ENCODE peak calls at places on chromosomes 1 and 21, in six cellular contexts. L is sigmoid colon, J is H1, S is breast epithelium, Q is esophagus muscularis mucosa, U is GM12892. V is an unnamed sample.

GRCh38 chr1:229342305-229342901 is 444 bp downstream of the CCSAP start:
- DNase-seq in L (peak), J (no peak), S (peak), Q (no peak), U (peak), V (no peak)

GRCh38 chr1:177256153-177256814 is 85.5 kb downstream of the BRINP2 start:
- DNase-seq in L (peak), J (peak), S (no peak), Q (no peak), U (peak), V (no peak)

GRCh38 chr1:24474193-24474592 is 28.4 kb upstream of the RCAN3 start:
- DNase-seq in L (no peak), J (no peak), S (no peak), Q (no peak), U (no peak), V (no peak)

GRCh38 chr1:146029097-146029496 is 7.6 kb upstream of the HJV start:
- DNase-seq in L (no peak), J (no peak), S (no peak), Q (no peak), U (no peak), V (no peak)

GRCh38 chr1:211613108-211613947 is 34.4 kb upstream of the SLC30A1 start:
- DNase-seq in L (peak), J (no peak), S (no peak), Q (peak), U (no peak), V (peak)

GRCh38 chr1:208165659-208166058 is 78.5 kb downstream of the PLXNA2 start:
- DNase-seq in L (peak), J (no peak), S (no peak), Q (no peak), U (no peak), V (no peak)

GRCh38 chr1:222798111-222798510 is 16.7 kb upstream of the DISP1 start:
- DNase-seq in L (no peak), J (no peak), S (no peak), Q (no peak), U (no peak), V (no peak)

GRCh38 chr1:115296981-115297380 is 41.1 kb downstream of the NGF start:
- DNase-seq in L (no peak), J (no peak), S (no peak), Q (no peak), U (no peak), V (no peak)

GRCh38 chr1:226697151-226697575 is 41.9 kb downstream of the ITPKB start:
- DNase-seq in L (no peak), J (no peak), S (no peak), Q (no peak), U (no peak), V (no peak)

GRCh38 chr1:35097224-35097623 is 18.0 kb downstream of the ZMYM1 start:
- DNase-seq in L (no peak), J (no peak), S (no peak), Q (no peak), U (no peak), V (no peak)

GRCh38 chr1:163565171-163565570 is 243.4 kb downstream of the NUF2 start:
- DNase-seq in L (no peak), J (no peak), S (no peak), Q (no peak), U (no peak), V (no peak)

GRCh38 chr1:160205974-160206369 is 788 bp downstream of the PEA15 start:
- DNase-seq in L (peak), J (no peak), S (no peak), Q (no peak), U (peak), V (no peak)

GRCh38 chr1:145995964-145996432 is 381 bp downstream of the TXNIP start:
- DNase-seq in L (peak), J (no peak), S (no peak), Q (no peak), U (no peak), V (no peak)

GRCh38 chr21:37072239-37072987 is 458 bp downstream of the PIGP start:
- DNase-seq in L (peak), J (no peak), S (peak), Q (peak), U (peak), V (no peak)

GRCh38 chr21:35965699-35966098 is 94.6 kb downstream of the SETD4 start:
- DNase-seq in L (no peak), J (no peak), S (no peak), Q (no peak), U (no peak), V (no peak)

GRCh38 chr21:35969281-35969680 is 91.0 kb downstream of the SETD4 start:
- DNase-seq in L (no peak), J (no peak), S (no peak), Q (no peak), U (no peak), V (no peak)

GRCh38 chr21:35968564-35968963 is 91.8 kb downstream of the SETD4 start:
- DNase-seq in L (no peak), J (no peak), S (no peak), Q (no peak), U (no peak), V (no peak)

GRCh38 chr21:35962917-35963316 is 97.4 kb downstream of the SETD4 start:
- DNase-seq in L (no peak), J (no peak), S (no peak), Q (no peak), U (no peak), V (no peak)

GRCh38 chr21:35963920-35964451 is 96.3 kb downstream of the SETD4 start:
- DNase-seq in L (no peak), J (no peak), S (no peak), Q (no peak), U (no peak), V (no peak)
- TF ChIP-seq POLR2AphosphoS5 in L (no peak), J (no peak), S (no peak), Q (no peak), U (no peak), V (no peak)

GRCh38 chr1:94862718-94863117 is 42.6 kb downstream of the SLC44A3 start:
- DNase-seq in L (no peak), J (no peak), S (no peak), Q (no peak), U (no peak), V (no peak)

GRCh38 chr1:94865369-94865768 is 45.2 kb downstream of the SLC44A3 start:
- DNase-seq in L (no peak), J (no peak), S (no peak), Q (no peak), U (no peak), V (no peak)

GRCh38 chr1:94864821-94865220 is 44.7 kb downstream of the SLC44A3 start:
- DNase-seq in L (no peak), J (no peak), S (no peak), Q (no peak), U (no peak), V (no peak)

GRCh38 chr1:94863297-94863911 is 43.2 kb downstream of the SLC44A3 start:
- DNase-seq in L (no peak), J (no peak), S (no peak), Q (no peak), U (no peak), V (no peak)

GRCh38 chr1:94863919-94864318 is 43.8 kb downstream of the SLC44A3 start:
- DNase-seq in L (peak), J (no peak), S (no peak), Q (no peak), U (no peak), V (no peak)
- TF ChIP-seq POLR2A in L (peak), J (no peak), S (no peak), Q (no peak), U (no peak), V (no peak)

DNA sequence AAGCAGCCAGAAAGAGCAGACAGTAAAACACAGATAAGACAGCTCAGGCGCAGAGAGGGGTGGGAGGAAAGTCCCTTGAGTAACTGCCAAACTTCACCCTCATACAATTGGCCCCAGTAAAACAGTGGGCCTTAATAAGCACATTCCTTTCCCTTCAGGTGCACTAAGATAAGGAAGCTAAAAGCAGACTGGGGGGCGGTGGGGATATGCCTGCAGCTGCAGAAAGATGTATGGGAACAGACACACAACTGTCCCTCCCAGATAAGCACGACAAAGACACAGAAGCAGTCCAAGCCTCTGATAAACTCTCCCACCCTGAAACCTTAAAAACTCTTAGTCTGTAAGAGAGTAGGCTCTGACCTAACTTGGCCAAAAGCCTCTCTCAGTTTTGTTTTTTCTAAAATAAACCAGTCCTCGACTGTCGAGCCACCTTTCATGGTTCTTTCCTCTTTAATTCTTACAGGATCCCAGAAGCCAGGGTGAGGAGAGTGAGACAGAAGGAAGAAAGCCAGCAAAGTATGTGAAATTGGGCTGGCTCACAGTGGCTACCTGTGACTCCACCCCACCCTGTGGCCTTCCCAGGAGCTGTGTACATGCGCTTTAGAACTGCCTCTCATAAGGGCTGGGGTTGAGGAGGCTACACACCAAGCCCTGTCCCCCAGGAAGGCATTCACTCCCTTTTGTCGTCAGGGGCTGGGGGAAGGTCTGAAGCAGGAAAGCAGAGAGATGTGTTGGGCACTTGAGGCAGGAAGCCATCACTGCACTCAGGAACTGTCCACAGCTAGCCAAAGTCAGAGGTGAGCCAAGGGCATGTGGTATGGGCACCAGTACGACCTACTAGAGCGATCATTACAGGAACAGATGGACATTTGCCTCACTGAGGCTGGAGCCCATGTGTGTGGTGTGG is 4.6 kb downstream of the PGLYRP4 start:
- DNase-seq in L (no peak), J (no peak), S (no peak), Q (peak), U (no peak), V (peak)
- TF ChIP-seq POLR2AphosphoS5 in L (no peak), J (no peak), S (no peak), Q (no peak), U (no peak), V (no peak)

DNA sequence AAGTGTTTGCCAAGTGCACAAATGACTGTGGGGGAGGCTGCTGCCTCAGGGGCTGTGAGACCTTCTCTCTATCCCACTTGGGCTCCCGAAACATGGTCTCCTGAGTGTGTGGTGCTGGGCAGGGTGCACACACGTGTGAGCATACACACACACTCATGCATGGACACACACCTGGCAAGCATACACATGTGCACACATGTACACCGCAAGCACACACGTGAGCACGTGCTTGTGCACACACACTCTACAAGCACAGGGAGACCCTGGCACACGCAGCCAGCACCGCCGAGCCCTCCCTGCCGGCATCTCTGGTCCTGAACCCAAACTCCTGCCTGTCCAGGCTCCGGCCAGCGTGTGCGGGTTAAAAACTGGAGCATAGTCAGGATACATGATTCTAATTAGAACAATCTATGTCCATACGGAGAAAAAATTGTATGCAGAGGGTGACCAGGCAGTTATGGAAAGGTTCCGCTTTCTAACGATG is 79.4 kb upstream of the TTC34 start:
- DNase-seq in L (no peak), J (no peak), S (no peak), Q (no peak), U (no peak), V (no peak)
- TF ChIP-seq POLR2A in L (no peak), J (no peak), S (no peak), Q (no peak), U (no peak), V (no peak)

DNA sequence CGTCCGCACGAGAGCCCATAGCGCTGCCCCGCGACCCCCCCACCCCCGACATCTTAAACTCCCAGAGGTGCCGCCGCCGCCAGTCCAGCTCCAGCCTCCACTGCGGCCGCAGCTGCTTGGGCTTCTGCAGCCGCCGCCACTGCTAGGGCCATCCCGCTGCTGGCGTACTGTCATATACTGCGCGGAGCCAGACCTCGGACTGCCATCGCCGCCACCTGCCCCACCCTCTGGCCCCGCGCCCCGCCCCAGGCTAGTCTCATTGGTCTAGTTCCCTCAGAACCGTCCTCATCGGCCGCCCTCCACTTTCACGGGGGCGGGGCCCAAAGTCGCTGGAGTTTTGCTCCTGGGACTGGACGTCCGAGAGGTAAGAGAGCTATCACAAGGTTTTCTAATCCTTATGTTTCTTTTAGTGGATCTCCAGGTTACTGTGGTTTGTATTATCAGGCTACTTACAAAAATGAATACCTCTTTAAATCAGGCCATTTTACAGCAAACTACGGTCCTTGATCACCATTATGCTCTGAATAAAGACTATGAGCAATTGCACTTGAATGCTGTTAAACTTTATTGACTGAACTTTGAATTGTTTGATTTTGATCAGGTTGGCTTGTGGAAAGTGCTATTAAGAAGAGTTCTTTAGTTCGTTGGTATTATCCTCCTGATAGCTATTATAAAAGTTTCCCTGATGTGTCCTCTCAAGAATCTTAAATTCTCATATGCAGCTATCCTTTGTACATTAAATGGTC is 2.8 kb upstream of the CD1D start:
- DNase-seq in L (peak), J (peak), S (peak), Q (no peak), U (no peak), V (no peak)
- TF ChIP-seq POLR2AphosphoS5 in L (peak), J (no peak), S (no peak), Q (peak), U (no peak), V (peak)

GRCh38 chr1:154999651-155000474 is 2.7 kb upstream of the ZBTB7B start:
- DNase-seq in L (no peak), J (no peak), S (no peak), Q (no peak), U (no peak), V (no peak)

GRCh38 chr1:155000475-155000724 is 2.2 kb upstream of the ZBTB7B start:
- DNase-seq in L (no peak), J (no peak), S (no peak), Q (no peak), U (no peak), V (no peak)

GRCh38 chr1:155001688-155002474 is 721 bp upstream of the ZBTB7B start:
- DNase-seq in L (peak), J (peak), S (peak), Q (peak), U (peak), V (peak)

GRCh38 chr1:155001438-155001687 is 1.2 kb upstream of the ZBTB7B start:
- DNase-seq in L (no peak), J (no peak), S (no peak), Q (no peak), U (no peak), V (no peak)

DNA sequence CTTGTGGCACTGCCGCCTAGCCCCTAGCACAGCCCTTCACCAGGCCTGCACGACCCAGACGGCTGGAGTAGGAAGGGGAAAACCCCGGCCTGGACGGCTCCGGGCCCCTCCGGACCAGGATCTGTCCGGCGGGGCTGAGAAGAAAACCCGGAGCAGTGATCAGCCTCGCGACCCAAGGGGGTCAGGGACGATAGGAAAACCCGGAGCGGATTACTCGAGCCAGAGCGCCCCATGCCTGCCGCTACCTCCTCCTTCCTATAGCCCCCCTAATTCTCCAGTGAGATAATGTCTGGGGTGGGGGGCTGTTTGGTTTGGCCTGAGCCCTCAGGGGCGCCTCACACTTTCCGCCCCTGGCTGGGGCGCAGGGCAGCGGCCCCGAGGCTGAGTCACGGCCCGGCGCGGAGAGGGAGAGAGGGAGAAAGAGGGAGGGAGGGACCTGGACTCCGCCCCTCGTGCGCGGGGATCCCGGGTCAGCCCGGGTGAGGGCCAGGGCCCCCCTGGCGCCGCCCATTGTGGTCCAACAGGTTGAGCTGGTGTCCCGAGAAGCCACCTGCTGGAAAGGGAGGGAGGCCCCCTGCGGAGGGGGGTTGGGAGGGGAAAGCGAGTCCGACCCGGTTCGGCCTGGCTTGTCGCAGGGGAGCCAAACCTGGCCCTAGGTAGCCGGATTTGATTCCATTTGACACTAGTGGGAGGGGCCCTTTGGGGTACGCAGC is 1.7 kb upstream of the ZBTB7B start:
- DNase-seq in L (peak), J (no peak), S (peak), Q (no peak), U (peak), V (peak)
- TF ChIP-seq POLR2A in L (peak), J (peak), S (peak), Q (peak), U (peak), V (no peak)

V was measured in vagina.